ENCODE peak calls at places on chromosomes 16 and 17, in eight cellular contexts. One of them, this sample, is unnamed.

GRCh38 chr17:61221597-61222471 is 177.8 kb upstream of the TBX2 start:
- DNase-seq in transverse colon: no peak
- DNase-seq in suprapubic skin: no peak
- DNase-seq in HepG2: no peak
- DNase-seq in GM12878: no peak
- DNase-seq in H1: no peak
- DNase-seq in sigmoid colon: no peak
- DNase-seq in K562: no peak
- DNase-seq in this sample: no peak

GRCh38 chr16:14003119-14003570 is 68.0 kb upstream of the MRTFB start:
- DNase-seq in HepG2: no peak
- DNase-seq in sigmoid colon: peak
- DNase-seq in H1: peak
- DNase-seq in transverse colon: peak
- DNase-seq in suprapubic skin: peak
- DNase-seq in GM12878: no peak
- DNase-seq in K562: peak
- DNase-seq in this sample: no peak

GRCh38 chr16:26697826-26698225 is 368.9 kb upstream of the C16orf82 start:
- DNase-seq in sigmoid colon: no peak
- DNase-seq in transverse colon: no peak
- DNase-seq in suprapubic skin: no peak
- DNase-seq in HepG2: no peak
- DNase-seq in H1: no peak
- DNase-seq in GM12878: no peak
- DNase-seq in K562: no peak
- DNase-seq in this sample: no peak

GRCh38 chr16:49492896-49493620 is 119.5 kb downstream of the C16orf78 start:
- DNase-seq in HepG2: no peak
- DNase-seq in sigmoid colon: no peak
- DNase-seq in H1: no peak
- DNase-seq in transverse colon: no peak
- DNase-seq in suprapubic skin: peak
- DNase-seq in GM12878: no peak
- DNase-seq in K562: no peak
- DNase-seq in this sample: no peak

GRCh38 chr16:85733155-85733838 is 17.6 kb downstream of the C16orf74 start:
- DNase-seq in transverse colon: no peak
- DNase-seq in K562: no peak
- DNase-seq in GM12878: no peak
- DNase-seq in HepG2: no peak
- DNase-seq in sigmoid colon: no peak
- DNase-seq in suprapubic skin: no peak
- DNase-seq in H1: no peak
- DNase-seq in this sample: no peak

GRCh38 chr16:1030381-1030901 is 42.1 kb upstream of the SSTR5 start:
- DNase-seq in GM12878: no peak
- DNase-seq in sigmoid colon: no peak
- DNase-seq in suprapubic skin: no peak
- DNase-seq in K562: no peak
- DNase-seq in HepG2: no peak
- DNase-seq in transverse colon: no peak
- DNase-seq in H1: no peak
- DNase-seq in this sample: no peak

GRCh38 chr17:2266045-2266864 is 37.3 kb downstream of the SMG6 start:
- DNase-seq in HepG2: no peak
- DNase-seq in transverse colon: peak
- DNase-seq in K562: no peak
- DNase-seq in suprapubic skin: no peak
- DNase-seq in GM12878: peak
- DNase-seq in H1: no peak
- DNase-seq in sigmoid colon: no peak
- DNase-seq in this sample: peak

GRCh38 chr16:12470311-12471229 is 333.1 kb downstream of the CPPED1 start:
- DNase-seq in HepG2: no peak
- DNase-seq in transverse colon: no peak
- DNase-seq in suprapubic skin: no peak
- DNase-seq in K562: no peak
- DNase-seq in sigmoid colon: peak
- DNase-seq in H1: no peak
- DNase-seq in GM12878: no peak
- DNase-seq in this sample: no peak

GRCh38 chr17:76082326-76083251 is 3.6 kb downstream of the ZACN start:
- DNase-seq in H1: no peak
- DNase-seq in GM12878: no peak
- DNase-seq in HepG2: no peak
- DNase-seq in transverse colon: no peak
- DNase-seq in K562: no peak
- DNase-seq in suprapubic skin: no peak
- DNase-seq in sigmoid colon: no peak
- DNase-seq in this sample: no peak

GRCh38 chr17:77419547-77420475 is 279.0 kb downstream of the SEC14L1 start:
- DNase-seq in transverse colon: no peak
- DNase-seq in GM12878: no peak
- DNase-seq in K562: peak
- DNase-seq in H1: peak
- DNase-seq in suprapubic skin: no peak
- DNase-seq in HepG2: peak
- DNase-seq in sigmoid colon: peak
- DNase-seq in this sample: no peak

GRCh38 chr17:18377437-18378204 is at the start of gene EVPLL:
- DNase-seq in suprapubic skin: no peak
- DNase-seq in GM12878: no peak
- DNase-seq in H1: no peak
- DNase-seq in sigmoid colon: peak
- DNase-seq in transverse colon: peak
- DNase-seq in K562: no peak
- DNase-seq in HepG2: no peak
- DNase-seq in this sample: peak

GRCh38 chr16:57988929-57989328 is 11.5 kb downstream of the ZNF319 start:
- DNase-seq in HepG2: no peak
- DNase-seq in GM12878: no peak
- DNase-seq in K562: no peak
- DNase-seq in transverse colon: no peak
- DNase-seq in H1: no peak
- DNase-seq in sigmoid colon: peak
- DNase-seq in suprapubic skin: no peak
- DNase-seq in this sample: no peak

GRCh38 chr17:73058022-73058421 is 34.5 kb downstream of the SLC39A11 start:
- DNase-seq in sigmoid colon: no peak
- DNase-seq in K562: no peak
- DNase-seq in HepG2: no peak
- DNase-seq in H1: no peak
- DNase-seq in transverse colon: no peak
- DNase-seq in suprapubic skin: no peak
- DNase-seq in GM12878: no peak
- DNase-seq in this sample: no peak

GRCh38 chr17:39209317-39210092 is 9.4 kb downstream of the RPL19 start:
- DNase-seq in suprapubic skin: no peak
- DNase-seq in sigmoid colon: peak
- DNase-seq in HepG2: no peak
- DNase-seq in K562: no peak
- DNase-seq in GM12878: no peak
- DNase-seq in H1: peak
- DNase-seq in transverse colon: peak
- DNase-seq in this sample: peak

GRCh38 chr17:65243838-65244237 is 106.7 kb downstream of the RGS9 start:
- DNase-seq in suprapubic skin: no peak
- DNase-seq in H1: no peak
- DNase-seq in GM12878: no peak
- DNase-seq in HepG2: no peak
- DNase-seq in transverse colon: no peak
- DNase-seq in sigmoid colon: no peak
- DNase-seq in K562: no peak
- DNase-seq in this sample: no peak

GRCh38 chr16:27374794-27375499 is 27.0 kb upstream of the IL21R start:
- DNase-seq in suprapubic skin: peak
- DNase-seq in H1: peak
- DNase-seq in HepG2: peak
- DNase-seq in GM12878: peak
- DNase-seq in transverse colon: peak
- DNase-seq in sigmoid colon: peak
- DNase-seq in K562: peak
- DNase-seq in this sample: peak

DNA sequence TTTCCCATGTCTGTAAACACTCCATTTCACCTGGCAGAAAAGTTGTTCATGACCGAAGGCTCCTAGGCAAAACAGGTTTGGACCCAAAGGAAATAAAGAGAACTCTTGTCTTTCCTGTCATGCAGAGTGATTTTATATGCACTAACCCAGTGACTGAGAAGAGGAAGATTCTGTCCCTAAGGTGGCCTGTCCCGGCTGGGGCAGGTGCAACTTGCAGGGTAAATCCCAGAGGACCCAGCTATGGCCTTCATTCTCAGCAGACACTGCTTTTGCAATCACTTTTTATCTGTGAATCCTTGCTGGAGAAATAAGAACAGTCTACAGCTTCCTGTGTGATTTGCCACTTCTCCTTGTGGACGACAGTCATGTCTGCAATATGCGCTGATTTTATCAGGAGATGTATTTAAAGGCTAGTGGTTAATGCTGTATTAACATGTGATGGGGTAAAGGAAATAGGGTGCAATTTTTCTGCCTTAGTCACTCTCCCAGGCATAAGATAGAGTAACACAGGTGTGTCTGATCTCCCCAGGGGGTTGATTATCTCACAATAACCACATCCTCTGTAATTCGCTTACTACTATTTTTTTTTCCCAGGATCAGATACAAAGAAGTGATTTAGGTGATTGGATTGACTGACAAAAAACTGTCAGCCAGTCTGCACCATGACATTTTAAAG is 696.8 kb upstream of the SOX9 start:
- DNase-seq in K562: no peak
- DNase-seq in transverse colon: no peak
- DNase-seq in sigmoid colon: no peak
- DNase-seq in HepG2: no peak
- DNase-seq in suprapubic skin: no peak
- DNase-seq in GM12878: no peak
- DNase-seq in H1: no peak
- DNase-seq in this sample: no peak
- TF ChIP-seq POLR2AphosphoS5 in K562: no peak
- TF ChIP-seq POLR2AphosphoS5 in transverse colon: no peak
- TF ChIP-seq POLR2AphosphoS5 in sigmoid colon: no peak
- TF ChIP-seq POLR2AphosphoS5 in HepG2: no peak
- TF ChIP-seq POLR2AphosphoS5 in suprapubic skin: no peak
- TF ChIP-seq POLR2AphosphoS5 in GM12878: no peak
- TF ChIP-seq POLR2AphosphoS5 in H1: no peak
- TF ChIP-seq POLR2AphosphoS5 in this sample: no peak

GRCh38 chr16:4385789-4386451 is 14.3 kb downstream of the VASN start:
- DNase-seq in GM12878: no peak
- DNase-seq in H1: no peak
- DNase-seq in HepG2: no peak
- DNase-seq in transverse colon: no peak
- DNase-seq in sigmoid colon: no peak
- DNase-seq in K562: no peak
- DNase-seq in suprapubic skin: no peak
- DNase-seq in this sample: no peak

GRCh38 chr16:4387769-4388168 is 16.1 kb downstream of the VASN start:
- DNase-seq in K562: no peak
- DNase-seq in GM12878: no peak
- DNase-seq in HepG2: no peak
- DNase-seq in transverse colon: no peak
- DNase-seq in H1: peak
- DNase-seq in suprapubic skin: no peak
- DNase-seq in sigmoid colon: no peak
- DNase-seq in this sample: no peak

GRCh38 chr16:4386951-4387565 is 15.4 kb downstream of the VASN start:
- DNase-seq in suprapubic skin: no peak
- DNase-seq in K562: no peak
- DNase-seq in HepG2: no peak
- DNase-seq in H1: no peak
- DNase-seq in transverse colon: no peak
- DNase-seq in GM12878: no peak
- DNase-seq in sigmoid colon: no peak
- DNase-seq in this sample: no peak

GRCh38 chr16:4385066-4385788 is 13.6 kb downstream of the VASN start:
- DNase-seq in transverse colon: no peak
- DNase-seq in suprapubic skin: no peak
- DNase-seq in H1: no peak
- DNase-seq in sigmoid colon: no peak
- DNase-seq in GM12878: no peak
- DNase-seq in K562: no peak
- DNase-seq in HepG2: no peak
- DNase-seq in this sample: no peak

DNA sequence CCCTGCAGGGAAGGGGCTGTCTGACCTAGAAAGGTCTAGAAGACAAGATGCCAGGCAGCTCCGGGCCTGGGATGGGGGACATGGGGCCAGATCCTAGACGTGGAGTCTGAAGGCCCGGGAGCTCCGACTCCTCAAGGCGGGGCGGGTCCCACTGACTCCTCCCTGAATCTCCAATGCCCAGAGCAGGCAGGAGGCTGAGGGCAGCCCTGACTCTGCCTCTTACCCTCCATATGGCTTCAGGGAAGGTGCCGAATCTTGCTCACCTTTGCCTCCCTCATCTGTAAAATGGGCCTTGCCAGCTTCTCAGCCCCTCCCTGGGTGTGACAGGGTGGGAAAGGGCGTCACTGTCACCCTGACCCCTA is 14.8 kb downstream of the VASN start:
- DNase-seq in suprapubic skin: no peak
- DNase-seq in transverse colon: no peak
- DNase-seq in GM12878: no peak
- DNase-seq in K562: no peak
- DNase-seq in HepG2: no peak
- DNase-seq in H1: peak
- DNase-seq in sigmoid colon: no peak
- DNase-seq in this sample: no peak
- TF ChIP-seq EP300 in suprapubic skin: no peak
- TF ChIP-seq EP300 in transverse colon: no peak
- TF ChIP-seq EP300 in GM12878: no peak
- TF ChIP-seq EP300 in K562: no peak
- TF ChIP-seq EP300 in HepG2: no peak
- TF ChIP-seq EP300 in H1: no peak
- TF ChIP-seq EP300 in sigmoid colon: no peak
- TF ChIP-seq EP300 in this sample: no peak

GRCh38 chr17:50094753-50095616 is at the start of gene PDK2:
- DNase-seq in transverse colon: peak
- DNase-seq in HepG2: peak
- DNase-seq in sigmoid colon: peak
- DNase-seq in GM12878: peak
- DNase-seq in H1: peak
- DNase-seq in suprapubic skin: peak
- DNase-seq in K562: peak
- DNase-seq in this sample: peak
- TF ChIP-seq POLR2A in transverse colon: peak
- TF ChIP-seq POLR2A in HepG2: peak
- TF ChIP-seq POLR2A in sigmoid colon: peak
- TF ChIP-seq POLR2A in GM12878: peak
- TF ChIP-seq POLR2A in H1: no peak
- TF ChIP-seq POLR2A in suprapubic skin: no peak
- TF ChIP-seq POLR2A in K562: no peak
- TF ChIP-seq POLR2A in this sample: no peak

DNA sequence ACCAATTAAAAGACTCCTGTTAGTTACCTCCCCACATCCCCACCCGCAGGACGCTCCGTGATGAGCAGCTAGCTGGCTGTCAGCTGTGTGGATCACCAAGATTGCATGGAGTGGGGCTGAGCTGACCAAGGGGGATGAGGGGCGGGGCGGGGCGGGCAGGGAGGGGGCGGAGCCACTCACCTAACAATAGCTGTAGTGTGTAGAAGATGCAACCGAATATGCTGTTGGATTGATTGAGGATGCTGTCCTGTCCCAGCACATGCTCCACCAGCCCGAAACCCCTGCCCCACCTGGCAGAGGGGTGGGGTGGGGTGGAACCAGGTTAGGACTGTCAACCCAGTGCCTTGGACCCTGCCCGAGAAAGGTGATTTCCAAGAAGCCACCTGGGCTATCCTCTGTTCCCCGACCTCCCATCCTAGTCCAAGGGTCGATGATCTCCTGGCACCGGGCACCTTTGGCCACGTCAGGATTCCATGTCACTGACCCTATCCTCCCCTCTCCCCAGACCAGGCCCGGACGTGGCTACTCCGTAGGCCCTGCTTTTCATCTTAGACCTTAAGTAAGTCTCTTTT is 1.4 kb downstream of the VKORC1 start:
- DNase-seq in transverse colon: peak
- DNase-seq in GM12878: no peak
- DNase-seq in H1: peak
- DNase-seq in HepG2: peak
- DNase-seq in sigmoid colon: no peak
- DNase-seq in K562: peak
- DNase-seq in suprapubic skin: no peak
- DNase-seq in this sample: no peak
- TF ChIP-seq POLR2AphosphoS5 in transverse colon: no peak
- TF ChIP-seq POLR2AphosphoS5 in GM12878: no peak
- TF ChIP-seq POLR2AphosphoS5 in H1: no peak
- TF ChIP-seq POLR2AphosphoS5 in HepG2: peak
- TF ChIP-seq POLR2AphosphoS5 in sigmoid colon: no peak
- TF ChIP-seq POLR2AphosphoS5 in K562: no peak
- TF ChIP-seq POLR2AphosphoS5 in suprapubic skin: no peak
- TF ChIP-seq POLR2AphosphoS5 in this sample: no peak